ENCODE peak calls at places on chromosomes 6 and 20, in six cellular contexts. M, V, P, R, S and I are unnamed samples. For H3K4me1, the result is how much of the 10 kb centered on the place peaks cover.

GRCh38 chr20:31833130-31833930 is 12.1 kb downstream of the FOXS1 start:
- DNase-seq in M (peak), V (peak), P (peak), R (peak), S (peak), I (peak)

GRCh38 chr6:159680104-159680503 is 12.9 kb downstream of the SOD2 start:
- DNase-seq in M (no peak), V (no peak), P (no peak), R (no peak), S (no peak), I (no peak)

GRCh38 chr20:20073851-20074252 is 21.5 kb downstream of the CFAP61 start:
- DNase-seq in M (no peak), V (no peak), P (no peak), R (no peak), S (no peak), I (no peak)

GRCh38 chr6:123201869-123202372 is 205.9 kb downstream of the CLVS2 start:
- DNase-seq in M (no peak), V (no peak), P (no peak), R (no peak), S (peak), I (no peak)

GRCh38 chr20:25299801-25300200 is 51.9 kb downstream of the PYGB start:
- DNase-seq in M (no peak), V (no peak), P (no peak), R (no peak), S (no peak), I (no peak)

GRCh38 chr6:27442932-27443331 is 30.0 kb downstream of the ZNF184 start:
- DNase-seq in M (no peak), V (no peak), P (no peak), R (no peak), S (no peak), I (no peak)

GRCh38 chr20:59268827-59269226 is 31.6 kb upstream of the EDN3 start:
- DNase-seq in M (peak), V (no peak), P (no peak), R (no peak), S (no peak), I (no peak)

GRCh38 chr6:20564269-20564668 is 30.0 kb downstream of the CDKAL1 start:
- DNase-seq in M (no peak), V (no peak), P (no peak), R (no peak), S (no peak), I (no peak)

GRCh38 chr20:19867940-19868371 is 109.9 kb downstream of the RIN2 start:
- DNase-seq in M (no peak), V (no peak), P (no peak), R (no peak), S (no peak), I (no peak)

GRCh38 chr20:4117867-4118266 is 102.5 kb upstream of the RNF24 start:
- DNase-seq in M (no peak), V (no peak), P (no peak), R (no peak), S (no peak), I (no peak)

GRCh38 chr6:63663147-63663877 is 27.7 kb downstream of the PHF3 start:
- DNase-seq in M (no peak), V (no peak), P (no peak), R (no peak), S (no peak), I (no peak)

GRCh38 chr6:95142661-95143060 is 434.7 kb upstream of the MANEA start:
- DNase-seq in M (no peak), V (no peak), P (no peak), R (no peak), S (no peak), I (no peak)

GRCh38 chr20:35837577-35838195 is 65.9 kb downstream of the PHF20 start:
- DNase-seq in M (no peak), V (no peak), P (no peak), R (no peak), S (no peak), I (no peak)

GRCh38 chr20:14384411-14384810 is 47.0 kb upstream of the FLRT3 start:
- DNase-seq in M (no peak), V (no peak), P (no peak), R (no peak), S (no peak), I (no peak)

GRCh38 chr20:23634044-23634801 is 3.5 kb downstream of the CST3 start:
- DNase-seq in M (no peak), V (no peak), P (no peak), R (no peak), S (no peak), I (no peak)

GRCh38 chr20:23636182-23636907 is 1.4 kb downstream of the CST3 start:
- DNase-seq in M (no peak), V (no peak), P (no peak), R (no peak), S (peak), I (no peak)

GRCh38 chr20:23632711-23633573 is 4.8 kb downstream of the CST3 start:
- DNase-seq in M (peak), V (no peak), P (no peak), R (no peak), S (no peak), I (no peak)

GRCh38 chr20:23636908-23637281 is 860 bp downstream of the CST3 start:
- DNase-seq in M (no peak), V (no peak), P (no peak), R (no peak), S (no peak), I (no peak)

DNA sequence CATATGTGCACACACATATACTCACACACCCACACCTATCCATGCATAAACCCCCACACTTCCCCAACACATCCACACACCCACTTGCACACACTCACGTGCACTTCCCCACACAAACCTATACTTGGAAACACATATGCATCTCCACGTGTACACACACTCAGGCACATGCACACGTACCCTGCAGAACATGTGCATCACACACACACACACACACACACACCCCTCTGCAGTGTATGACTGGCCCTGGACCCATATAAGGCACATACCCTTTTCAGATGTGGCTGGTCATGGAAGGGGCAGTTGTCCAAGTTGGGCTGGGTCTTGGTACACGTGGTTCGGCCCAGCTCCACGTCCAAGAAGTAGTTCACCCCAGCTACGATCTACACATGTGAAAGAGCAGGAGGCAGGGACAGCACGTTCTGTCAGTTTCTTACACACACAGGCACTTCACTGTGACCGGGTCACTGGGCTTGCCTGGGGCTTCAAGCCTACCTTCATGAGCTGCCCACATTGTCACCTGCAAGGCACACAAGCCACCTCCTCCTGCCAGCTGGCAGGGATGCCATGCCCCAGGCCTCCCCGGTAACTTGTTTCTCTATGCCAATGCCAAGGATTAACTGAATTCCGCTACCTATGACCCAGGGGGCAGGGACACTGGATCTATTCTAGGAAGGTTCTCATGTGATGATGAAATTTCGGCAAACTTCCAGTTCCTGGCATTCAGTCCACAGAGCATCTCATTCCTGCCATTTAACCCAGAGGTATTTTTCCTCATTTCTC is 2.6 kb downstream of the CST3 start:
- DNase-seq in M (no peak), V (no peak), P (no peak), R (no peak), S (no peak), I (no peak)
- H3K4me1 ChIP-seq in M (under half), V (under half), P (under half), R (under half), S (under half), I (under half)

GRCh38 chr6:139164001-139164400 is 29.1 kb downstream of the HECA start:
- DNase-seq in M (peak), V (no peak), P (no peak), R (no peak), S (no peak), I (no peak)
- TF ChIP-seq CTCF in M (peak), V (peak), P (peak), R (no peak), S (no peak), I (no peak)

GRCh38 chr6:8194499-8194898 is 92.2 kb upstream of the EEF1E1 start:
- DNase-seq in M (no peak), V (no peak), P (no peak), R (no peak), S (no peak), I (no peak)

GRCh38 chr6:8192597-8192996 is 90.2 kb upstream of the EEF1E1 start:
- DNase-seq in M (no peak), V (no peak), P (no peak), R (no peak), S (no peak), I (no peak)

GRCh38 chr6:8193541-8193940 is 91.2 kb upstream of the EEF1E1 start:
- DNase-seq in M (no peak), V (no peak), P (no peak), R (no peak), S (no peak), I (peak)

GRCh38 chr6:8191629-8192028 is 89.3 kb upstream of the EEF1E1 start:
- DNase-seq in M (no peak), V (no peak), P (no peak), R (no peak), S (no peak), I (no peak)

GRCh38 chr6:8192067-8192466 is 89.7 kb upstream of the EEF1E1 start:
- DNase-seq in M (peak), V (no peak), P (no peak), R (no peak), S (no peak), I (no peak)
- H3K4me3 ChIP-seq in M (no peak), V (no peak), P (no peak), R (no peak), S (no peak), I (no peak)

DNA sequence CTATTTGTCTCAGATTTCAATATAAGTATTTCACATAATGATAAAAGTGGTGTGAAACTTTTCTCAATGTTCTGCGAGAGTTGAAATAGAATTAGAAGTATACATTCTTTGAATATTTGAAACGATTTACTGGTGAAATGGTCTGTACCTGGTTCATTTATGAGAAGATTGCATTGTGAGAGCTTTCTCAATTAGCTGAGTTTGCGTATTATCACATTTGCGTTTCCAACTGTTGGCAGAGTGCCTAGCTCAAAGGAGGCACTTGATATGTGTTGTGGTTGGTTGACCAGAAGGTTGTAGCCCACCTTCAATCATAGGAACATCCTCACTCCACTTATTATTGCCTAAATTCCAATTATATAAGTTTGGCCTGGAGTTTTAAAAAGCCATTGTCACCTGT is 58.8 kb upstream of the EXOC2 start:
- DNase-seq in M (no peak), V (no peak), P (no peak), R (no peak), S (no peak), I (no peak)
- H3K4me1 ChIP-seq in M (under half), V (under half), P (under half), R (under half), S (under half), I (under half)

DNA sequence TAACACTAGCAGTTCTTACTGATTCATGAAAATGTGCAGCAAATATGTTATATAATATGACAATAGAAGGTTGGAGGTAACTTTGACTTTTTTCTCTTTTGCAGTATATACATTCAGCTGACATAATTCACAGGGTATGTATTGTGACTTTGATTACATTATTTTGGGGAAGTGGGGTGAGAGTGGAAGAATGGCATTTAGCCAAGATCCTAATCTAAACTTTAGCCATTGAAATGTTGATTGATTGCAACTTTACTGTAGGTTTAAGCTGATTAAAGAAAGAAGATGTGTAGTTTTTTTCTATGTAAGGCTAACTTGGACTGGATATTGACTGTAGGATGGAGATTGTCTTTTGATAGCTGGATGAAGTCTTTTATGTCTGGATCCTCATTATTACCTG is 46.0 kb downstream of the MAPK14 start:
- DNase-seq in M (no peak), V (no peak), P (no peak), R (no peak), S (no peak), I (no peak)
- TF ChIP-seq CTCF in M (no peak), V (no peak), P (no peak), R (no peak), S (no peak), I (no peak)

GRCh38 chr20:46056970-46057855 is 28.2 kb downstream of the SLC12A5 start:
- DNase-seq in M (peak), V (no peak), P (peak), R (peak), S (peak), I (no peak)

GRCh38 chr20:46056027-46056833 is 27.2 kb downstream of the SLC12A5 start:
- DNase-seq in M (no peak), V (no peak), P (no peak), R (no peak), S (no peak), I (no peak)

GRCh38 chr20:46060301-46060881 is 29.4 kb downstream of the NCOA5 start:
- DNase-seq in M (peak), V (no peak), P (no peak), R (no peak), S (no peak), I (no peak)

GRCh38 chr20:46058656-46059281 is 29.8 kb downstream of the SLC12A5 start:
- DNase-seq in M (peak), V (peak), P (no peak), R (no peak), S (no peak), I (no peak)

DNA sequence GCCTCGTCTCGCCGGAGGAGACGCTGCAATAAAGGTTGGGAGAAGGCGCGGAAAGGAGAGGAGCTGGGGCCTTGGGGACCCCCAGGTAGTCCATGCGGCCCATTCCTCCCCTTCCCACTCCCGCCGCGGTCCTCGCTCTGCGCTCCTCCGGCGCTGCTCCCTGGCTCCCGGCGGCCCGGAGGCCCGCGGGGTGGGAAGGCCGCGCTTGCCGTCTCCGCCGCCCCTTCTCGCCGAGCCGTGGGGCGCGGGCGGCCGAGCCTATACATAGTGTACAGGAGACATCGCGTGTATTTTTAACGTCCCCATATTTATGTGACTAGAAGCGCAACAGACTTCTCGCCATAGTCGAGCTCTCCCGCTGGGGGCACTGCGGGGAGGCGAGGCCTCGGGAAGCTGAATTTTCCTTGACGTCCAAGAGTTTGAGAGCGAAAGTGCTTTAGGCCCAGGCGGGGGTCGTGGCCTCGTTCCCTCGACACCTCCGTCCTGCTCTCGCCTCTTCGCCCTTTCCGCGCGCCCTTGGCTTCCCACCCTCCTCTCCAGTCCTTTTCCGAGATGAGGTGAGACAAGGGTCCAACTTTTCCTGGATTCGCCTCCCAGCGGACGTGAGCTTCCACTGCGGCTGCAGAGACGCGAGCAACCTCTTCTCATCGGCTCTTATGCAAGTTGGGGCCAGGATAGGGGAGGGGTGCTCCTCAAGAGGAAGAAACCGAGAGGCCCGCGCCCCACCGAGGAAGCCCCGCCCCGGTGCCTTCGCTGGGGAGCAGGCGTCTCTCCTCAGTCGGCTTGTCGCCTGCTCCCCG is 29.0 kb downstream of the SLC12A5 start:
- DNase-seq in M (peak), V (no peak), P (no peak), R (peak), S (peak), I (no peak)
- H3K4me3 ChIP-seq in M (peak), V (no peak), P (no peak), R (no peak), S (peak), I (no peak)

DNA sequence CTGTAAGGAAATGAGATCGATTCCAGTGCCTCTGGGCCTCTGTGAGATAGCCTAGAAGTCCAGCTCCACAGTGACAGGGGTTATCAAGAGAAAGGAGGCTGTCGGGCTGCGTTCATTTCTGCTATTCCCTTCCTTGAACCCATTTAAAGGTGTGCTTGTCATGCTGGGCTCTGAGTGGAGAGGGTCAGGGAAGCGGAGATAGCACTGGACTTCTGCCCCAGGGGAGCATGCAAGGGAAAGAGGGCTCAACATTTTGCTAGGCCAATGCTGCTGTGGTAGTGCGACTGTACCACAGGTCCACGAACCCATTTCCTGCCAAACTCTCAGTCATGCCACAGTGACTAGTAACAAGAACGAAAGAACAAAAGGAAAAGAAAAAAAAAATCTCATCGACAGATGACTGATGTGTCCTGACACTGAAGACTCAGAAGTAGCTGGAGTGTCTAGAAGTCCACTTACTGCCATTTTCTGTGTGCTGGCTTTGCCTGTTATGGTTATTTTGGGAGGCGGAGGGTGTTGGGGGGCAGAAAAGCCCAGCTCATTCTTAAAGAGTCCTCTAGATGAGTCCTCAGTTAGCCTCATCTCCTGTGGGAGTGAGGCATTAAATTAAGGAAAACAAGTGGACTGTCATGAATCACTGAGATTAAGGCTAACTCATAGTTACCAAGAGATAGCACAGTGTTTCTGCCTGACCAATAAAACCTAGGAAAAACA is 8.1 kb downstream of the NEDD9 start:
- DNase-seq in M (no peak), V (no peak), P (no peak), R (no peak), S (no peak), I (no peak)
- H3K4me1 ChIP-seq in M (under half), V (under half), P (under half), R (under half), S (half or more), I (under half)

GRCh38 chr6:154920502-154921200 is 74.5 kb upstream of the TIAM2 start:
- DNase-seq in M (no peak), V (no peak), P (no peak), R (no peak), S (no peak), I (peak)

GRCh38 chr6:154919806-154920205 is 75.3 kb upstream of the TIAM2 start:
- DNase-seq in M (no peak), V (no peak), P (no peak), R (no peak), S (no peak), I (no peak)

GRCh38 chr6:154923199-154923869 is 71.8 kb upstream of the TIAM2 start:
- DNase-seq in M (peak), V (peak), P (no peak), R (no peak), S (no peak), I (no peak)

GRCh38 chr6:154917941-154918340 is 77.2 kb upstream of the TIAM2 start:
- DNase-seq in M (no peak), V (no peak), P (no peak), R (no peak), S (no peak), I (no peak)

GRCh38 chr6:154921482-154921881 is 73.6 kb upstream of the TIAM2 start:
- DNase-seq in M (no peak), V (no peak), P (no peak), R (no peak), S (no peak), I (no peak)
- TF ChIP-seq CTCF in M (no peak), V (no peak), P (no peak), R (no peak), S (no peak), I (no peak)

DNA sequence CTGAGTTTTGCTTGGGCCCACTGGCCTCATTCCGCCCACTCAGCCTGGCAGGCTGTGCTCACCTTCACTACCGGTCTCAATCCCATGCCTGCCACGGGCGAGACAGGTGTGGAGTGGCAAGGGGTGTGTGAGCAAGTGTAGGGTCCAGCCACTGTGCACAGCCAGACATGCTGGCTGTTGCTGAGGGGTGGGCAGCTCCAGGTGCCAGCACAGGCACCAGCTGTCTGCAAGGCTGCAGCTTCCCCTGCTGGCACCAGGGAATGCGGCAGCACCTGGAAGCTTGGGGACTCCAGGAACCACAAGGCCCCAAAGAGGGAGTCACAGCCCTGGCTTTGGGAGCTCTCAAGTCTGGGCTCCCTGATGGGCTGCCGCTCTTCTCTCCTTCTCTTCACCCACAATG is 372.7 kb downstream of the CBLN4 start:
- DNase-seq in M (peak), V (peak), P (no peak), R (no peak), S (no peak), I (no peak)
- H3K4me3 ChIP-seq in M (no peak), V (no peak), P (no peak), R (no peak), S (no peak), I (no peak)

GRCh38 chr6:154390034-154390433 is 33.4 kb upstream of the IPCEF1 start:
- DNase-seq in M (no peak), V (no peak), P (no peak), R (no peak), S (no peak), I (no peak)
- H3K4me1 ChIP-seq in M (under half), V (under half), P (under half), R (under half), S (under half), I (under half)